ENCODE peak calls at places on chromosomes 6 and 20, in ten cellular contexts. G is AG09319, P is hepatocyte, O is lower lobe of right lung, T is fibroblast of lung, C is RKO, Y is astrocyte of the spinal cord, U is head of caudate nucleus, S is gastrocnemius medialis, L is GF-D8. J is an unnamed sample.

GRCh38 chr6:147065786-147066185 is 138.4 kb upstream of the STXBP5 start:
- DNase-seq in C (no peak), U (no peak), L (no peak), P (no peak), Y (no peak), G (no peak), S (no peak), O (no peak), T (no peak), J (no peak)

GRCh38 chr20:43379239-43379917 is 78.3 kb upstream of the SRSF6 start:
- DNase-seq in S (no peak), P (peak; percentile 17), L (no peak), Y (peak; percentile 3), C (peak; percentile 68), U (no peak), T (peak; percentile 37), O (no peak), G (peak; percentile 62), J (peak; percentile 1)

GRCh38 chr6:28269492-28269891 is 2.5 kb downstream of the ZSCAN26 start:
- DNase-seq in Y (peak; percentile 89), O (no peak), T (peak; percentile 85), S (no peak), C (peak; percentile 99), U (no peak), P (peak; percentile 10), G (no peak), L (no peak), J (peak; percentile 81)

GRCh38 chr6:106473807-106474206 is 113.3 kb downstream of the CRYBG1 start:
- DNase-seq in Y (peak; percentile 77), L (no peak), U (no peak), S (no peak), C (no peak), G (peak; percentile 10), T (peak; percentile 86), P (no peak), O (no peak), J (peak; percentile 48)

GRCh38 chr6:136335736-136336362 is 46.2 kb upstream of the BCLAF1 start:
- DNase-seq in S (no peak), U (no peak), Y (no peak), G (no peak), P (no peak), C (no peak), L (no peak), T (peak; percentile 47), O (no peak), J (no peak)

GRCh38 chr6:56749632-56750151 is 107.0 kb upstream of the DST start:
- DNase-seq in T (peak; percentile 62), O (no peak), P (peak; percentile 64), G (no peak), Y (peak; percentile 88), U (no peak), S (no peak), C (peak; percentile 70), L (no peak), J (peak; percentile 72)

GRCh38 chr6:2817778-2818443 is 23.8 kb downstream of the SERPINB1 start:
- DNase-seq in S (no peak), G (no peak), T (peak; percentile 29), C (peak; percentile 57), U (no peak), O (no peak), P (no peak), L (no peak), Y (peak; percentile 59), J (no peak)

GRCh38 chr6:4819706-4820283 is 43.6 kb downstream of the CDYL start:
- DNase-seq in P (no peak), G (no peak), S (no peak), T (no peak), Y (no peak), C (no peak), U (no peak), O (no peak), L (no peak), J (no peak)

GRCh38 chr6:90249458-90249857 is 47.2 kb downstream of the BACH2 start:
- DNase-seq in O (no peak), Y (no peak), U (no peak), P (no peak), G (no peak), L (no peak), C (no peak), S (no peak), T (no peak), J (no peak)

GRCh38 chr20:51631011-51631950 is 88.8 kb upstream of the NFATC2 start:
- DNase-seq in S (peak; percentile 61), T (peak; percentile 99), G (peak; percentile 91), L (peak; percentile 91), C (peak; percentile 94), Y (peak; percentile 100), U (no peak), O (no peak), P (peak; percentile 59), J (peak; percentile 70)

GRCh38 chr20:53785320-53785719 is 191.7 kb upstream of the ZNF217 start:
- DNase-seq in L (no peak), U (no peak), P (no peak), Y (no peak), O (no peak), C (no peak), G (no peak), T (no peak), S (no peak), J (no peak)

GRCh38 chr6:25193147-25193864 is 85.9 kb upstream of the CARMIL1 start:
- DNase-seq in C (peak; percentile 79), Y (peak; percentile 98), T (peak; percentile 98), U (no peak), S (peak; percentile 26), P (peak; percentile 56), O (no peak), L (no peak), G (peak; percentile 93), J (peak; percentile 87)

GRCh38 chr6:88840806-88841539 is 122.4 kb downstream of the RNGTT start:
- DNase-seq in S (no peak), L (no peak), Y (no peak), P (peak; percentile 20), C (no peak), G (no peak), O (no peak), T (peak; percentile 42), U (no peak), J (no peak)

GRCh38 chr6:163579111-163579879 is 164.8 kb downstream of the QKI start:
- DNase-seq in Y (no peak), S (peak; percentile 79), P (no peak), U (peak; percentile 64), L (no peak), C (no peak), G (no peak), T (no peak), O (no peak), J (no peak)

GRCh38 chr6:25942561-25943147 is 12.2 kb upstream of the SLC17A2 start:
- DNase-seq in S (no peak), C (peak; percentile 55), T (peak; percentile 82), Y (peak; percentile 39), O (no peak), L (peak; percentile 29), P (peak; percentile 48), G (no peak), U (no peak), J (no peak)

GRCh38 chr6:169452117-169452868 is 198.6 kb upstream of the THBS2 start:
- DNase-seq in S (peak; percentile 65), T (peak; percentile 94), C (peak; percentile 90), U (no peak), G (peak; percentile 76), Y (peak; percentile 89), P (no peak), L (no peak), O (no peak), J (peak; percentile 39)

GRCh38 chr6:156976144-156977088 is 199.2 kb downstream of the ARID1B start:
- DNase-seq in G (no peak), Y (peak; percentile 63), T (no peak), P (no peak), C (no peak), O (no peak), S (no peak), U (no peak), L (no peak), J (no peak)

GRCh38 chr6:155645328-155645727 is 189.7 kb upstream of the NOX3 start:
- DNase-seq in G (no peak), T (peak; percentile 2), O (no peak), L (no peak), U (no peak), S (no peak), C (no peak), Y (peak; percentile 10), P (no peak), J (peak; percentile 44)

GRCh38 chr6:46796842-46797241 is 3.7 kb downstream of the MEP1A start:
- DNase-seq in Y (no peak), S (no peak), L (no peak), P (no peak), C (no peak), U (no peak), G (no peak), O (no peak), T (no peak), J (no peak)

GRCh38 chr6:112827793-112828192 is 480.7 kb downstream of the RFPL4B start:
- DNase-seq in C (no peak), U (no peak), L (no peak), S (peak; percentile 21), Y (no peak), O (no peak), G (no peak), T (no peak), P (no peak), J (no peak)

GRCh38 chr6:155171109-155171746 is 92.6 kb upstream of the CLDN20 start:
- DNase-seq in P (peak; percentile 25), L (no peak), T (peak; percentile 91), S (peak; percentile 38), U (no peak), G (peak; percentile 53), Y (peak; percentile 93), C (peak; percentile 96), O (no peak), J (no peak)

GRCh38 chr6:122869437-122870024 is 80.5 kb downstream of the SMPDL3A start:
- DNase-seq in O (no peak), Y (peak; percentile 60), C (peak; percentile 82), P (peak; percentile 77), U (peak; percentile 17), G (no peak), S (peak; percentile 39), T (peak; percentile 63), L (peak; percentile 6), J (peak; percentile 12)

GRCh38 chr6:130245267-130245666 is 22.5 kb upstream of the SAMD3 start:
- DNase-seq in G (no peak), U (no peak), L (no peak), T (no peak), C (no peak), P (no peak), S (no peak), O (no peak), Y (no peak), J (no peak)

GRCh38 chr6:110476046-110476849 is at the start of gene SLC22A16:
- DNase-seq in P (no peak), U (no peak), O (peak; percentile 62), C (no peak), T (peak; percentile 16), L (peak; percentile 40), S (no peak), G (no peak), Y (no peak), J (no peak)

GRCh38 chr6:16681260-16681873 is 79.9 kb downstream of the ATXN1 start:
- DNase-seq in O (no peak), S (peak; percentile 84), G (peak; percentile 59), Y (peak; percentile 92), U (no peak), C (peak; percentile 81), T (peak; percentile 97), L (peak; percentile 58), P (peak; percentile 54), J (peak; percentile 93)

J was measured in epithelial cell of proximal tubule.